ENCODE peak calls at places on chromosomes 11 and 22, in five cellular contexts. I is K562, W is GM12878, P is SK-N-SH, B is HepG2. K is an unnamed sample.

GRCh38 chr11:96293583-96293982 is 49.4 kb downstream of the MAML2 start:
- DNase-seq in I (no peak), P (no peak), B (no peak), W (peak), K (no peak)

GRCh38 chr11:118374729-118375128 is 15.3 kb downstream of the UBE4A start:
- DNase-seq in I (no peak), P (no peak), B (no peak), W (no peak), K (no peak)

GRCh38 chr11:14520086-14520901 is at the start of gene PSMA1:
- DNase-seq in W (peak), P (peak), I (peak), B (peak), K (peak)

GRCh38 chr22:23175817-23176644 is 4.3 kb upstream of the BCR start:
- DNase-seq in B (no peak), I (no peak), P (no peak), W (no peak), K (no peak)

GRCh38 chr11:71914127-71914526 is 14.3 kb downstream of the XNDC1N start:
- DNase-seq in W (no peak), I (no peak), P (no peak), B (no peak), K (no peak)

GRCh38 chr22:47100646-47101045 is 338.2 kb downstream of the TBC1D22A start:
- DNase-seq in W (no peak), I (no peak), B (no peak), P (no peak), K (no peak)

GRCh38 chr11:34837246-34837856 is 78.8 kb downstream of the APIP start:
- DNase-seq in P (no peak), B (peak), W (no peak), I (no peak), K (no peak)

GRCh38 chr22:30923168-30923900 is 45.2 kb downstream of the MORC2 start:
- DNase-seq in W (no peak), B (no peak), P (no peak), I (no peak), K (no peak)

GRCh38 chr22:37764622-37765021 is 43.1 kb upstream of the GCAT start:
- DNase-seq in W (no peak), B (no peak), P (no peak), I (no peak), K (no peak)

GRCh38 chr11:96384156-96384555 is 5.6 kb downstream of the CCDC82 start:
- DNase-seq in B (no peak), W (no peak), P (no peak), I (no peak), K (no peak)

GRCh38 chr22:45072322-45072903 is 62.6 kb upstream of the PHF21B start:
- DNase-seq in W (no peak), P (no peak), B (no peak), I (peak), K (no peak)

GRCh38 chr22:29309332-29310064 is 3.0 kb downstream of the GAS2L1 start:
- DNase-seq in W (no peak), I (peak), B (no peak), P (peak), K (no peak)

GRCh38 chr11:18727499-18728236 is 1.7 kb upstream of the IGSF22 start:
- DNase-seq in W (no peak), P (peak), I (peak), B (peak), K (no peak)

GRCh38 chr22:46329616-46330015 is 5.9 kb upstream of the TRMU start:
- DNase-seq in I (no peak), W (no peak), B (no peak), P (no peak), K (no peak)

GRCh38 chr11:133926466-133927246 is 30.1 kb downstream of the IGSF9B start:
- DNase-seq in I (no peak), P (no peak), W (no peak), B (no peak), K (no peak)

GRCh38 chr11:13126430-13126829 is 117.3 kb downstream of the RASSF10 start:
- DNase-seq in B (no peak), P (no peak), W (no peak), I (no peak), K (no peak)

GRCh38 chr22:29605236-29605850 is 1.9 kb downstream of the NF2 start:
- DNase-seq in I (no peak), W (no peak), B (no peak), P (no peak), K (no peak)

GRCh38 chr11:100545970-100546369 is 141.1 kb upstream of the ARHGAP42 start:
- DNase-seq in I (no peak), B (no peak), W (no peak), P (no peak), K (no peak)

GRCh38 chr22:32255726-32256125 is 579 bp upstream of the SLC5A4 start:
- DNase-seq in W (no peak), B (no peak), I (no peak), P (no peak), K (no peak)

GRCh38 chr22:50529416-50530279 is at the start of gene TYMP:
- DNase-seq in W (no peak), I (no peak), P (no peak), B (peak), K (peak)

GRCh38 chr22:49371325-49372110 is 456.2 kb downstream of the BRD1 start:
- DNase-seq in B (no peak), I (no peak), P (no peak), W (no peak), K (no peak)

GRCh38 chr11:65431452-65432132 is 9.0 kb downstream of the NEAT1 start:
- DNase-seq in I (no peak), P (no peak), B (no peak), W (no peak), K (no peak)

GRCh38 chr11:33507967-33508366 is 192.7 kb downstream of the C11orf91 start:
- DNase-seq in W (no peak), P (no peak), B (peak), I (no peak), K (peak)

GRCh38 chr11:57761301-57762234 is at the start of gene CTNND1:
- DNase-seq in I (peak), B (peak), W (peak), P (peak), K (no peak)

GRCh38 chr11:27870985-27871485 is 170.8 kb upstream of the BDNF start:
- DNase-seq in W (no peak), B (no peak), I (no peak), P (no peak), K (no peak)

GRCh38 chr22:29479417-29480261 is at the start of gene NEFH:
- DNase-seq in B (no peak), P (peak), I (peak), W (no peak), K (no peak)

GRCh38 chr11:64080390-64080789 is 44.7 kb downstream of the FLRT1 start:
- DNase-seq in I (no peak), B (no peak), W (no peak), P (no peak), K (no peak)

GRCh38 chr11:57116654-57117053 is 65.1 kb upstream of the LRRC55 start:
- DNase-seq in P (peak), B (peak), I (peak), W (no peak), K (no peak)

GRCh38 chr11:62443390-62444201 is 24.8 kb downstream of the SCGB1A1 start:
- DNase-seq in B (no peak), I (no peak), W (no peak), P (peak), K (no peak)

GRCh38 chr11:70270877-70271634 is 566 bp downstream of the PPFIA1 start:
- DNase-seq in P (peak), B (peak), I (peak), W (no peak), K (no peak)

GRCh38 chr11:135033545-135033944 is 621.5 kb upstream of the B3GAT1 start:
- DNase-seq in I (no peak), P (peak), W (no peak), B (peak), K (no peak)

GRCh38 chr22:25777870-25778269 is 35.9 kb downstream of the MYO18B start:
- DNase-seq in P (peak), B (peak), I (peak), W (peak), K (peak)

GRCh38 chr11:48170840-48171233 is 45.8 kb upstream of the OR4B1 start:
- DNase-seq in I (no peak), W (no peak), P (no peak), B (no peak), K (no peak)

GRCh38 chr11:14669958-14670357 is 26.4 kb downstream of the PDE3B start:
- DNase-seq in I (no peak), P (peak), W (no peak), B (peak), K (no peak)

GRCh38 chr11:72141066-72141465 is 5.5 kb downstream of the FOLR3 start:
- DNase-seq in B (no peak), W (no peak), P (no peak), I (no peak), K (no peak)

GRCh38 chr11:1234054-1234720 is 11.3 kb downstream of the MUC5B start:
- DNase-seq in P (peak), W (no peak), B (no peak), I (no peak), K (no peak)

GRCh38 chr11:104892723-104893511 is 5.3 kb downstream of the CASP12 start:
- DNase-seq in I (no peak), P (no peak), B (no peak), W (no peak), K (no peak)

DNA sequence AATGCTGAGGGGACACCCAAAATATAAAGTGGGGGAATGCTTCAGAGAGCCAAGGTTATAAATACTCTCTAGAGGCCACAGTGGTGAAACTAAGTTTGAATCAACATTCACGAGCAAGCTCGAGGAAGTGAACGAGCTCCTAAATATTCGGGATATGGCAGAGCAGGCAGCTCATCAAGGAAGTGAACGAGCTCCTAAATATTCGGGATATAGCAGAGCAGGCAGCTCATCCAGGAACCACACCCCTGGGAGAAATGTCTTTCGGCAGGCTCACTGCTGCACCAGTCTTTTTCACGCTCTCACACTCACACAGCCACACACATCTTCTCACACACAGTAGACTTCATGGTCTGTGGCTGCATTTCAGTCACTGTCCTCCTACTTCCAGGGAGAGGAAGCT is 787.5 kb downstream of the OPCML start:
- DNase-seq in B (no peak), W (no peak), P (no peak), I (no peak), K (no peak)
- TF ChIP-seq REST in B (no peak), W (no peak), P (no peak), I (no peak), K (no peak)

DNA sequence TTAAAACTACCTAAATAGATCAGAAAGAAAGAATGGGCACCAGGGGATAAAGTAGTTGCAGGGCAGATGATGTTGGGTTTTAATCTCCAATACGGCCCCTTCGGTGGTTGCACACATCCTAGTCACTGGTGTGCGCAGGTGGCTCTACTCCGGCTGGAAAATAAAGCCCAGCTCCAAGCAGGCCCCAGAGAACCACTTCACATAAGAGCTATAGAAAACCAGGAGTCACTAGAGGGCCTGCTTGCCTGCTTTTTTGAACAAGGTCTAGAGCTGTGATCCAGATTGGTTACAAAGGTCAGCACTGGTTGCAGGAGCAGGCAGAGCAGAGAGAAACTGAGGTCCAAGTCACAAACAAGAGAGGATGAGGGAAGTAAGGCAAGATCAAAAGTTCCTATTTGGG is 41.5 kb upstream of the MS4A8 start:
- DNase-seq in B (peak), I (no peak), P (no peak), W (no peak), K (no peak)
- TF ChIP-seq CTCF in B (peak), I (peak), P (no peak), W (peak), K (no peak)

DNA sequence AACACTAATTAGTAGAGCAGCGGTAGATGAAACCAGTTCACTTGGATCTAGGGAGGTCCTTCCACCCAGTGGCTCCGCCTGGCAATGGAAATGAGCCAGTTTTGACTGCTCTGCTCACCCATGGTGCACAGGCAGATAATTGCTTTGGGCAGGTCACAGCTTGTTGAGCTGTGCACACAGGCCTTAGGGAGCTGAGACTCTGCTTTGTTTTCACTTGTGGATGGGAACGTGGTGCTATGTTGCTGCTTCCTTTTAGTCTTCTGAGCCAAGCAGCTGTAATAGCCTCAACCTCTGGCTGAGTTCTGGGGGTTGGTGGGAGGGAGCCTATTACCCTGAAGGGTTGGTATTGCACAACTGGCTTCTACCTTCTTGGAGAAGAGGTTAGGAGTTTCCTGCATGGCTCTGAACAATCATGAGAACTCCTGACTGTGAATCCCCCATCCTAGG is 262.3 kb upstream of the MTNR1B start:
- DNase-seq in B (no peak), P (no peak), I (no peak), W (no peak), K (no peak)
- TF ChIP-seq GABPA in B (no peak), P (no peak), I (no peak), W (no peak), K (no peak)

DNA sequence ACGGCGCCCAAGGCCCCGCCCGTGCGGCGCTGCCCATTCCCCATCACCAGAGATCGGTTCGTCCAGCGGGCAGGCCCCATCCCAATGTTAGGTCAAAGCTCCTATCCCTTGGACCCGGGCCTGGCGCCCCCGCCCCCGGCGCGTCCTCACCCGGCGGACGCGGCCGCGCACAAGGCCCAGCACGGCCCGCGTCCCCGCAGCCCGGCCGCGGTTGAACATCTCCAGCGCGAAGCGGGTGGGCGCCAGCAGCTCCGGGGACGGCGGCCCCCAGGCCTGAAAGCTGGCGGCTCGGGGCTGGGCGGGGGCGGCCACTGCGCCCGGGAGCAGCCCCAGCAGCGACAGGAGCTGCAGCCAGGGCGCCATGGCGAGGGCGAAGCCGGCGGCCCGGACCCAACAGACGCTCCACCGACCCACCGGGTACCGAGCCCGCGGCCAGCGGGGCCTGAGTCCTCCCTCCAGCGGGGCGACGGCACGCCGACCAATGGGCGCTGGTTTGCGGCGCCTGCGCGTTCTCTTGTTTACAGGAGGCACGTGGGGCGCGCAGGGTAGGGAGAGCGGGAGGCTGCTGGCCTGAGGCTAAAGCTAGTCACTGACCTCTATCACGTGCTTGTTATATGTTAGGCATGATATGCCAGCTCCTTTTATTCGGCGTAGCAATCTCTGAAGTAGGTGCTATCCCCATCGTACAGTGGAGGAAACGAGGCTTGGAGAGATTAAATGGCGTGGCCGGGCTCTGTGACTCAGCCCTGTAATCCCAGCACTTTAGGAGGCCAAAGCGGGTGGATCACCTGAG is at the start of gene CTSF:
- DNase-seq in B (no peak), W (no peak), P (peak), I (peak), K (peak)
- TF ChIP-seq REST in B (no peak), W (no peak), P (no peak), I (no peak), K (no peak)

GRCh38 chr11:2891291-2891690 is 5.7 kb upstream of the CDKN1C start:
- DNase-seq in I (peak), B (no peak), W (no peak), P (peak), K (no peak)
- TF ChIP-seq CTCF in I (peak), B (no peak), W (no peak), P (peak), K (no peak)

GRCh38 chr11:6568191-6568918 is 35.1 kb downstream of the RRP8 start:
- DNase-seq in W (no peak), B (no peak), I (peak), P (no peak), K (no peak)
- TF ChIP-seq GABPA in W (no peak), B (no peak), I (no peak), P (no peak), K (no peak)

GRCh38 chr11:130202818-130203671 is 43.5 kb downstream of the ST14 start:
- DNase-seq in B (no peak), I (no peak), W (no peak), P (no peak), K (peak)
- TF ChIP-seq REST in B (no peak), I (no peak), W (no peak), P (no peak), K (no peak)

DNA sequence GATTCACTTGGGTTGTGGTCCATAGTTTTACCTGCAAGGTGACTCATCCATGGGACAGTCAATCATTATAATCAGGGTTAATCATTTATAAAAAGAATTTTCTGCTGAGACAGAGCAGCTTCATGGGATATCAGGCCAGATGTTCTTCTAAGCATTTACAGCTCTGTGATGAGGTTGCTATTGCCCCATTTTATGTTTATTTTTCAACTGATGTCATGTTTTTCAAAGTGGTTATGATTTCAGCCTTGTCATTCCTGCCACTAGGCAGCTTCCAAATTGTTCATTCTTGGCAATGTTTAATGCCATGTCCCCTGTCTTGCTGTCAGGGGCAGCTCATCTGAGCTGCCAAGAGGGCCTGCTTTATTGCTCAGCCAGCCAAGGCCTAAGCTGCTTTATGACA is 35.9 kb upstream of the ZBED5 start:
- DNase-seq in B (peak), P (no peak), I (no peak), W (no peak), K (no peak)
- TF ChIP-seq CTCF in B (no peak), P (peak), I (no peak), W (no peak), K (no peak)

GRCh38 chr22:17970205-17970708 is 54.1 kb downstream of the MICAL3 start:
- DNase-seq in I (peak), B (no peak), W (no peak), P (no peak), K (no peak)
- TF ChIP-seq GABPA in I (no peak), B (no peak), W (no peak), P (no peak), K (no peak)

GRCh38 chr11:75150879-75151278 is at the start of gene SLCO2B1:
- DNase-seq in W (no peak), I (no peak), B (no peak), P (no peak), K (no peak)
- TF ChIP-seq REST in W (no peak), I (no peak), B (no peak), P (no peak), K (no peak)

K was measured in HL-60.